ENCODE peak calls at places on chromosome 3, in five cellular contexts. D is PC-3, M is lower leg skin, O is bronchial epithelial cell, W is RWPE2. U is an unnamed sample.

GRCh38 chr3:156150434-156151066 is 30.2 kb downstream of the KCNAB1 start:
- DNase-seq in D (peak; percentile 82), M (no peak), O (peak; percentile 54), W (no peak), U (no peak)

GRCh38 chr3:171349392-171349791 is 110.8 kb downstream of the TNIK start:
- DNase-seq in D (peak; percentile 61), M (no peak), O (peak; percentile 38), W (no peak), U (no peak)

GRCh38 chr3:145411605-145412004 is 749.4 kb downstream of the PLOD2 start:
- DNase-seq in D (peak; percentile 62), M (no peak), O (no peak), W (no peak), U (no peak)

GRCh38 chr3:79380581-79380980 is 387.2 kb downstream of the ROBO1 start:
- DNase-seq in D (peak; percentile 25), M (no peak), O (no peak), W (no peak), U (no peak)

GRCh38 chr3:172766718-172767405 is 16.3 kb downstream of the ECT2 start:
- DNase-seq in D (no peak), M (no peak), O (no peak), W (no peak), U (no peak)

GRCh38 chr3:165513715-165514711 is 317.8 kb upstream of the SLITRK3 start:
- DNase-seq in D (no peak), M (no peak), O (peak; percentile 58), W (no peak), U (no peak)

GRCh38 chr3:31695280-31696008 is 162.7 kb downstream of the STT3B start:
- DNase-seq in D (peak; percentile 25), M (no peak), O (no peak), W (no peak), U (no peak)

GRCh38 chr3:9500108-9501050 is 53.2 kb downstream of the LHFPL4 start:
- DNase-seq in D (peak; percentile 85), M (peak; percentile 73), O (peak; percentile 41), W (no peak), U (no peak)

GRCh38 chr3:173785004-173785403 is 387.5 kb downstream of the NLGN1 start:
- DNase-seq in D (no peak), M (no peak), O (no peak), W (no peak), U (no peak)

GRCh38 chr3:98733055-98733777 is 29.9 kb upstream of the ST3GAL6 start:
- DNase-seq in D (peak; percentile 38), M (peak; percentile 86), O (no peak), W (no peak), U (no peak)

GRCh38 chr3:64223809-64224570 is 1.3 kb downstream of the PRICKLE2 start:
- DNase-seq in D (no peak), M (no peak), O (no peak), W (no peak), U (no peak)
- TF ChIP-seq CTCF in D (no peak), M (no peak), O (no peak), W (peak; percentile 13), U (no peak)

GRCh38 chr3:23271876-23272741 is 69.0 kb downstream of the UBE2E2 start:
- DNase-seq in D (no peak), M (no peak), O (no peak), W (no peak), U (no peak)
- TF ChIP-seq CTCF in D (no peak), M (no peak), O (no peak), W (no peak), U (no peak)

GRCh38 chr3:44076221-44076829 is 165.4 kb upstream of the TOPAZ1 start:
- DNase-seq in D (no peak), M (peak; percentile 50), O (no peak), W (no peak), U (no peak)
- TF ChIP-seq CTCF in D (no peak), M (no peak), O (no peak), W (no peak), U (no peak)

GRCh38 chr3:100257601-100258000 is 3.2 kb upstream of the TBC1D23 start:
- DNase-seq in D (no peak), M (no peak), O (no peak), W (no peak), U (no peak)

GRCh38 chr3:100263583-100263982 is 2.8 kb downstream of the TBC1D23 start:
- DNase-seq in D (no peak), M (no peak), O (no peak), W (no peak), U (no peak)

GRCh38 chr3:100260081-100260684 is 609 bp upstream of the TBC1D23 start:
- DNase-seq in D (no peak), M (peak; percentile 86), O (no peak), W (no peak), U (no peak)

GRCh38 chr3:100261481-100261903 is 700 bp downstream of the TBC1D23 start:
- DNase-seq in D (no peak), M (no peak), O (no peak), W (no peak), U (no peak)

DNA sequence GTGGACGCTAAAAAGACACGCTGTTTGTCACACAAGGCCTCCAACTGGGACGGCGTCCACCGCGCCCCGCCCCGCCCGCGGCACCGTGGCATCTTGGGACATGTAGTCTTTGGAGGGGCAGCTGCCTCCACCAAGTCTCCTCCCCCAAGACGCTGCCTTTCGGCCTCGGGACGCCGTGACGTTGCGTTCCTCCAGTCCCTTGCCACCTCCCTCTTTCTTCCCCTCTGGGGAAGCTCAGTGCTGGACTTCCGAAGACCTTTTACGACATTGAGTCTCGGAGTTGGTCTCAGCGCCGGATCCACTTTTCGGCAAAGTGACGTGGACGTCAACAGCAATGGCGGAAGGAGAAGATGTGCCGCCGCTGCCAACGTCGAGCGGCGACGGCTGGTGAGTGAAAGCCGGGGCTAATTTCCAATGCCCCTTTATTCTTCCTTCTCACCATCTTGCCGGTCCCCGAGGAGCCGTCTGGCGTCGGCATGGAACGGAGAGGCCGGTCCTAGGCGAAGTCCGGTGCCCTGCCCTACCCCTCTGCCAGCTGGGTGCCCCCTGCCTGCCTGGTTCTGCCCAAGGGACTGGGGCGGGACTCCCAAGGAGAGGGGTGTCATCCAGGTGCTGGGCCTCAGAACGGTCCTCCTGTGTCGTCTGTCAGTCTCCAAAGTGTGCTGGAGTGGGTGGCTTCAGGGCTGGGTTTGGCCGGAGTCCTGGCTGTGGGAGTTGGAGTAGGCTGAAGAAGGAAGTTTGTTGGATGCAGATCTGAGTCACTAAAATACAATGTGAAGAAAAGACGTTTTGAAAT is at the start of gene TBC1D23:
- DNase-seq in D (peak; percentile 100), M (peak; percentile 100), O (peak; percentile 99), W (peak; percentile 97), U (peak; percentile 81)
- TF ChIP-seq CTCF in D (no peak), M (no peak), O (peak; percentile 22), W (no peak), U (no peak)

GRCh38 chr3:50323614-50324199 is 1.2 kb upstream of the HYAL2 start:
- DNase-seq in D (no peak), M (no peak), O (no peak), W (no peak), U (no peak)
- TF ChIP-seq CTCF in D (no peak), M (no peak), O (no peak), W (no peak), U (no peak)